ENCODE peak calls at places on chromosomes 11 and 22, in ten cellular contexts. F is substantia nigra; S is H54; D is HepG2; K is spleen; R is Peyer's patch; Q is activated naive CD4-positive, alpha-beta T cell; B is glutamatergic neuron; U is prostate gland; V is left ventricle myocardium inferior. N is an unnamed sample.

GRCh38 chr11:134207538-134208239 is 16.1 kb downstream of the NCAPD3 start:
- DNase-seq in V (peak), R (peak), U (no peak), Q (peak), B (peak), S (no peak), F (no peak), K (peak), D (peak), N (no peak)

GRCh38 chr11:63909621-63910506 is 7.1 kb downstream of the RCOR2 start:
- DNase-seq in D (no peak), Q (no peak), V (no peak), F (no peak), U (no peak), S (no peak), K (no peak), R (no peak), B (peak), N (no peak)

GRCh38 chr11:68200639-68201038 is 12.5 kb downstream of the KMT5B start:
- DNase-seq in D (no peak), F (no peak), K (no peak), S (no peak), Q (no peak), U (no peak), R (no peak), B (no peak), V (no peak), N (no peak)

GRCh38 chr22:39349506-39349966 is 255 bp upstream of the SYNGR1 start:
- DNase-seq in S (no peak), K (peak), F (no peak), B (peak), V (peak), Q (no peak), R (peak), D (no peak), U (no peak), N (no peak)

GRCh38 chr11:83827940-83828554 is 541.9 kb upstream of the CCDC90B start:
- DNase-seq in F (no peak), Q (no peak), B (no peak), V (no peak), U (no peak), R (no peak), K (no peak), D (peak), S (no peak), N (no peak)

GRCh38 chr11:69080361-69080973 is 31.7 kb downstream of the TPCN2 start:
- DNase-seq in U (no peak), Q (no peak), K (no peak), B (no peak), R (no peak), D (no peak), F (no peak), V (no peak), S (peak), N (no peak)

GRCh38 chr22:42177891-42178336 is 47.3 kb upstream of the CYP2D6 start:
- DNase-seq in V (no peak), F (no peak), D (no peak), R (peak), S (no peak), U (no peak), Q (no peak), B (no peak), K (no peak), N (no peak)

GRCh38 chr11:97754976-97755375 is 1265.8 kb upstream of the CNTN5 start:
- DNase-seq in R (no peak), F (no peak), B (no peak), V (no peak), S (no peak), D (no peak), K (no peak), U (no peak), Q (no peak), N (no peak)

GRCh38 chr11:6397636-6398035 is 7.4 kb downstream of the SMPD1 start:
- DNase-seq in F (no peak), R (no peak), B (no peak), K (no peak), U (no peak), Q (no peak), V (no peak), S (no peak), D (no peak), N (no peak)

GRCh38 chr11:100687630-100688395 is 725 bp downstream of the ARHGAP42 start:
- DNase-seq in V (peak), R (peak), F (no peak), U (peak), B (peak), Q (no peak), S (peak), D (peak), K (peak), N (no peak)

GRCh38 chr11:65698205-65698604 is 13.8 kb upstream of the KAT5 start:
- DNase-seq in B (no peak), D (no peak), U (no peak), R (no peak), S (no peak), V (no peak), K (no peak), F (no peak), Q (no peak), N (no peak)

GRCh38 chr11:57885298-57886035 is 123.9 kb downstream of the CTNND1 start:
- DNase-seq in S (no peak), V (no peak), U (no peak), B (no peak), F (no peak), R (no peak), Q (no peak), D (peak), K (no peak), N (no peak)

GRCh38 chr22:25176175-25176574 is 23.5 kb upstream of the CRYBB3 start:
- DNase-seq in K (no peak), F (no peak), R (no peak), D (no peak), V (no peak), S (no peak), B (no peak), U (peak), Q (no peak), N (no peak)

GRCh38 chr22:29842740-29843139 is 4.7 kb upstream of the ASCC2 start:
- DNase-seq in S (peak), Q (no peak), F (no peak), B (no peak), V (no peak), D (peak), U (no peak), K (no peak), R (no peak), N (no peak)